ENCODE peak calls at places on chromosomes 5 and 9, in six cellular contexts. E is H9, L is IMR-90, H is trophoblast cell, V is mesendoderm, Q is H1. T is an unnamed sample.

GRCh38 chr9:115073456-115073855 is 44.5 kb downstream of the TNC start:
- DNase-seq in E (no peak), L (no peak), H (no peak), V (no peak), Q (no peak), T (no peak)

GRCh38 chr5:164235176-164235914 is 729.9 kb downstream of the MAT2B start:
- DNase-seq in E (no peak), L (peak), H (no peak), V (no peak), Q (no peak), T (no peak)

GRCh38 chr5:139745800-139746690 is 49.6 kb upstream of the PSD2 start:
- DNase-seq in E (peak), L (peak), H (peak), V (peak), Q (peak), T (peak)

GRCh38 chr9:70924380-70924779 is 197.0 kb downstream of the TRPM3 start:
- DNase-seq in E (no peak), L (peak), H (no peak), V (no peak), Q (no peak), T (no peak)

GRCh38 chr9:120625222-120625621 is 45.3 kb upstream of the CDK5RAP2 start:
- DNase-seq in E (no peak), L (peak), H (no peak), V (peak), Q (no peak), T (no peak)

GRCh38 chr9:91164724-91165520 is 196.8 kb downstream of the AUH start:
- DNase-seq in E (no peak), L (peak), H (peak), V (peak), Q (no peak), T (no peak)

GRCh38 chr9:27125030-27125429 is 16.0 kb downstream of the TEK start:
- DNase-seq in E (no peak), L (peak), H (peak), V (no peak), Q (no peak), T (no peak)

GRCh38 chr5:79842006-79842881 is 148.8 kb downstream of the MTX3 start:
- DNase-seq in E (no peak), L (no peak), H (no peak), V (no peak), Q (peak), T (no peak)

GRCh38 chr5:88000877-88001276 is 267.8 kb downstream of the TMEM161B start:
- DNase-seq in E (no peak), L (no peak), H (no peak), V (no peak), Q (no peak), T (no peak)

GRCh38 chr9:97875111-97875510 is 22.1 kb downstream of the FOXE1 start:
- DNase-seq in E (no peak), L (no peak), H (no peak), V (no peak), Q (no peak), T (no peak)

GRCh38 chr9:97873410-97873809 is 20.4 kb downstream of the FOXE1 start:
- DNase-seq in E (peak), L (no peak), H (no peak), V (no peak), Q (peak), T (no peak)

GRCh38 chr9:97874617-97875016 is 21.6 kb downstream of the FOXE1 start:
- DNase-seq in E (no peak), L (no peak), H (no peak), V (no peak), Q (peak), T (no peak)

GRCh38 chr9:97873877-97874276 is 20.9 kb downstream of the FOXE1 start:
- DNase-seq in E (no peak), L (peak), H (no peak), V (no peak), Q (peak), T (no peak)

GRCh38 chr9:97876061-97876460 is 23.0 kb downstream of the FOXE1 start:
- DNase-seq in E (no peak), L (no peak), H (no peak), V (no peak), Q (no peak), T (no peak)
- H2AK5ac ChIP-seq in E (no peak), L (peak), H (no peak), V (no peak), Q (no peak), T (no peak)

GRCh38 chr5:169785731-169786130 is 148.7 kb downstream of the DOCK2 start:
- DNase-seq in E (no peak), L (no peak), H (no peak), V (no peak), Q (no peak), T (no peak)
- H2AK5ac ChIP-seq in E (no peak), L (no peak), H (no peak), V (no peak), Q (no peak), T (no peak)

GRCh38 chr5:27221410-27221809 is 183.0 kb upstream of the CDH9 start:
- DNase-seq in E (no peak), L (no peak), H (no peak), V (no peak), Q (no peak), T (no peak)

GRCh38 chr5:27216367-27216941 is 178.1 kb upstream of the CDH9 start:
- DNase-seq in E (no peak), L (no peak), H (no peak), V (no peak), Q (no peak), T (no peak)

GRCh38 chr5:27220752-27221151 is 182.4 kb upstream of the CDH9 start:
- DNase-seq in E (no peak), L (no peak), H (no peak), V (no peak), Q (no peak), T (no peak)

GRCh38 chr5:27217160-27217956 is 179.0 kb upstream of the CDH9 start:
- DNase-seq in E (no peak), L (no peak), H (no peak), V (no peak), Q (no peak), T (no peak)

GRCh38 chr5:27217977-27218376 is 179.6 kb upstream of the CDH9 start:
- DNase-seq in E (no peak), L (no peak), H (no peak), V (no peak), Q (no peak), T (no peak)
- H2AK5ac ChIP-seq in E (no peak), L (no peak), H (no peak), V (no peak), Q (no peak), T (no peak)

GRCh38 chr5:141521244-141521781 is 32.4 kb downstream of the PCDHGC5 start:
- DNase-seq in E (no peak), L (peak), H (peak), V (peak), Q (no peak), T (peak)
- H2AK5ac ChIP-seq in E (no peak), L (peak), H (no peak), V (no peak), Q (no peak), T (no peak)

DNA sequence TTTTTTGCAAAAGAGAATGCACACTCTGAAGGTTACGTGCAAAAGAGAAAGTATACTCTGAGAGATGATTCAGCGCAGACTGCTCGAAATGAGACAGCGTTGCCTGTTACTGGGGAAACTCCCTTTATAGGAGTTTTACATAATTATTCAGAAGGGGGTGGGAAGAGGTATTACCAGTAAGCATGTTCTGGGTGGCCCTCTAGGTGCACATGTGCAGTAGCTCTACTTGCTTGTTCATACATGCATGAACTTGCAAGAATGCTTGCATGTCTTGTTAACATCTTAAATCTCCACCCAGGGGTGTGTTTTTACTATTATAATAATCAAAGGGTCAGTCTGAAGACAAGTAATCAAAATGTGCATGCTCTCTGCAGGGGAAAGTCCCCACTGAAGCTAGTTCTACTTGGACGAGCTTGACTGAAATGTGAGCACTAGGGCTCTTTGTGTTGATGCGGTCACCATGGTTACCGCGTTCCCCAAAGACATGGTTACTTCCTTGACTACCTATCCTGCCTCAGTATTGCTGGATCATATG is 75.5 kb downstream of the SGCD start:
- DNase-seq in E (peak), L (no peak), H (no peak), V (peak), Q (no peak), T (peak)
- H2AK5ac ChIP-seq in E (no peak), L (no peak), H (no peak), V (no peak), Q (no peak), T (no peak)

DNA sequence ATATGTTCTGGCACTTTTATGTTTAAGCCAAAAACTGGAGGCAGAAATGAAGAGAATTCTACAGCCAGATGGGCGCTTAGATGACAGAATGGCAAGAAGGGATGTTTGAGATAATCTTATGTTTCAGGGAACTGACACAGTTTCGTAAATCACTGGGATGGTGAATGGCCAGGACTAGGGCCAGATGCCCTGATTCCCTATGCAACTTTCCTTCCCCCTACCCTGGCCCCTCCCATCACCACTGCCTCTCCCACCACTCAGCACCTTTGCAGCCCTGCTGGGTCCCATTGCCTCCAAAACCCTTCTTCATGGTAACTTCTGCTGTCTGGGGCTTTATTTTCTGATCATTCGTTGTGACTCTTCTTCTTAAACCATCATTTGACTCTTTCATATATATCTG is 111.8 kb downstream of the EFNA5 start:
- DNase-seq in E (peak), L (no peak), H (no peak), V (peak), Q (no peak), T (no peak)
- H2AK5ac ChIP-seq in E (no peak), L (no peak), H (no peak), V (no peak), Q (no peak), T (no peak)

GRCh38 chr5:160197341-160198147 is 31.8 kb upstream of the FABP6 start:
- DNase-seq in E (peak), L (peak), H (no peak), V (peak), Q (peak), T (no peak)
- H2AK5ac ChIP-seq in E (no peak), L (peak), H (no peak), V (no peak), Q (peak), T (no peak)

T was measured in neuronal stem cell.